ENCODE peak calls at places on chromosome 3, in ten cellular contexts. S is lung microvascular endothelial cell, J is LoVo, U is fibroblast of the conjunctiva, T is NCI-H446, G is T-cell, F is EL, I is ureter, K is HT-29, E is neural crest cell. B is an unnamed sample.

GRCh38 chr3:10173095-10173925 is 8.6 kb downstream of the IRAK2 start:
- DNase-seq in J (no peak), I (no peak), T (no peak), U (no peak), F (peak), K (no peak), E (no peak), S (peak), G (no peak), B (peak)

GRCh38 chr3:119891944-119892721 is 110.2 kb downstream of the NR1I2 start:
- DNase-seq in F (peak), T (peak), K (peak), J (peak), E (peak), G (peak), I (peak), U (peak), S (peak), B (peak)

GRCh38 chr3:178203650-178204049 is 332.6 kb upstream of the KCNMB2 start:
- DNase-seq in F (no peak), I (no peak), U (no peak), S (no peak), G (no peak), J (no peak), K (no peak), E (no peak), T (no peak), B (no peak)

GRCh38 chr3:15440891-15441290 is 13.5 kb downstream of the EAF1 start:
- DNase-seq in E (no peak), J (no peak), K (no peak), I (no peak), U (no peak), S (peak), T (no peak), F (no peak), G (no peak), B (peak)

GRCh38 chr3:11583226-11583625 is 60.5 kb downstream of the VGLL4 start:
- DNase-seq in J (no peak), S (peak), T (no peak), E (no peak), F (no peak), K (no peak), I (no peak), G (no peak), U (no peak), B (no peak)

GRCh38 chr3:42539871-42540714 is 37.6 kb downstream of the VIPR1 start:
- DNase-seq in G (no peak), T (no peak), K (peak), U (no peak), S (peak), E (peak), I (peak), F (peak), J (peak), B (peak)

GRCh38 chr3:149532463-149533180 is 58.1 kb downstream of the TM4SF4 start:
- DNase-seq in I (no peak), U (no peak), F (no peak), E (no peak), S (peak), J (no peak), T (no peak), G (no peak), K (no peak), B (no peak)

GRCh38 chr3:190116551-190117067 is 4.1 kb downstream of the P3H2 start:
- DNase-seq in U (no peak), S (peak), K (peak), F (peak), E (no peak), G (no peak), T (no peak), J (no peak), I (no peak), B (peak)

GRCh38 chr3:131328739-131329138 is 52.8 kb upstream of the NUDT16 start:
- DNase-seq in F (no peak), E (no peak), I (no peak), U (no peak), T (peak), J (no peak), G (no peak), S (no peak), K (no peak), B (no peak)

GRCh38 chr3:98501270-98501669 is 3.8 kb downstream of the OR5K2 start:
- DNase-seq in J (no peak), E (no peak), S (no peak), G (no peak), T (no peak), K (no peak), U (no peak), I (no peak), F (no peak), B (no peak)

GRCh38 chr3:43729707-43730399 is 39.1 kb downstream of the ABHD5 start:
- DNase-seq in U (no peak), S (no peak), G (no peak), I (no peak), E (no peak), T (no peak), J (no peak), K (no peak), F (no peak), B (no peak)

GRCh38 chr3:127222163-127222562 is 29.2 kb downstream of the PRR23E start:
- DNase-seq in F (no peak), J (no peak), I (no peak), S (no peak), G (no peak), E (no peak), T (no peak), U (no peak), K (no peak), B (no peak)

GRCh38 chr3:49719214-49719884 is at the start of gene AMIGO3:
- DNase-seq in G (peak), F (peak), I (peak), T (peak), E (peak), J (no peak), S (peak), K (peak), U (peak), B (peak)

GRCh38 chr3:177681852-177682251 is 484.6 kb upstream of the TBL1XR1 start:
- DNase-seq in T (no peak), F (no peak), K (no peak), S (no peak), E (no peak), I (no peak), U (no peak), G (no peak), J (no peak), B (no peak)

GRCh38 chr3:123790254-123791072 is 93.7 kb downstream of the MYLK start:
- DNase-seq in F (peak), I (no peak), T (no peak), K (no peak), S (no peak), G (no peak), U (no peak), E (no peak), J (no peak), B (peak)

GRCh38 chr3:101423984-101424888 is 88.8 kb downstream of the SENP7 start:
- DNase-seq in E (no peak), J (no peak), K (no peak), S (no peak), U (no peak), F (no peak), T (no peak), G (no peak), I (no peak), B (no peak)

GRCh38 chr3:69767571-69767970 is 28.3 kb downstream of the MITF start:
- DNase-seq in I (peak), J (no peak), F (no peak), K (no peak), T (peak), G (no peak), S (no peak), U (no peak), E (no peak), B (no peak)

GRCh38 chr3:15831927-15832326 is 34.1 kb upstream of the ANKRD28 start:
- DNase-seq in T (no peak), G (no peak), S (no peak), I (no peak), K (peak), U (no peak), F (no peak), J (no peak), E (no peak), B (peak)

GRCh38 chr3:58625196-58625595 is 41.4 kb downstream of the FAM3D start:
- DNase-seq in S (no peak), K (no peak), U (no peak), T (no peak), I (no peak), F (peak), G (no peak), E (no peak), J (no peak), B (no peak)

GRCh38 chr3:151974067-151974466 is 100.6 kb downstream of the SUCNR1 start:
- DNase-seq in G (no peak), E (no peak), K (no peak), F (peak), T (no peak), I (no peak), J (no peak), U (no peak), S (peak), B (peak)

GRCh38 chr3:179606534-179607085 is 2.0 kb downstream of the NDUFB5 start:
- DNase-seq in E (no peak), I (no peak), U (no peak), S (no peak), G (no peak), J (no peak), F (no peak), T (no peak), K (no peak), B (no peak)

GRCh38 chr3:37116998-37117397 is 57.4 kb downstream of the LRRFIP2 start:
- DNase-seq in U (no peak), G (no peak), F (no peak), J (no peak), I (no peak), T (no peak), E (no peak), S (no peak), K (no peak), B (no peak)